ENCODE peak calls at places on chromosomes 3 and 15, in six cellular contexts. H is thyroid gland, T is HCT116, J is uterus, L is Peyer's patch, W is gastrocnemius medialis. G is an unnamed sample.

GRCh38 chr3:62718011-62718410 is 157.2 kb downstream of the CADPS start:
- DNase-seq in H (no peak), T (no peak), J (no peak), L (no peak), W (no peak), G (no peak)

GRCh38 chr3:50390523-50391177 is 31.3 kb upstream of the TMEM115 start:
- DNase-seq in H (peak; percentile 97), T (no peak), J (no peak), L (peak; percentile 81), W (peak; percentile 68), G (no peak)

GRCh38 chr3:182621435-182622240 is 171.7 kb upstream of the ATP11B start:
- DNase-seq in H (no peak), T (no peak), J (no peak), L (no peak), W (no peak), G (no peak)

GRCh38 chr3:161014997-161015749 is 90.0 kb downstream of the B3GALNT1 start:
- DNase-seq in H (no peak), T (no peak), J (no peak), L (no peak), W (no peak), G (no peak)

GRCh38 chr3:96813134-96813819 is 1.1 kb upstream of the EPHA6 start:
- DNase-seq in H (peak; percentile 87), T (no peak), J (peak; percentile 29), L (peak; percentile 51), W (peak; percentile 14), G (no peak)

GRCh38 chr3:50971487-50971924 is 296.8 kb downstream of the DOCK3 start:
- DNase-seq in H (peak; percentile 43), T (peak; percentile 73), J (no peak), L (peak; percentile 52), W (no peak), G (no peak)

GRCh38 chr3:107643038-107643883 is 120.5 kb downstream of the BBX start:
- DNase-seq in H (no peak), T (no peak), J (no peak), L (no peak), W (no peak), G (no peak)

GRCh38 chr3:39519554-39519953 is 52.1 kb downstream of the MOBP start:
- DNase-seq in H (no peak), T (no peak), J (no peak), L (no peak), W (no peak), G (no peak)

GRCh38 chr15:70761931-70762468 is 1.4 kb downstream of the UACA start:
- DNase-seq in H (no peak), T (no peak), J (no peak), L (no peak), W (no peak), G (no peak)

GRCh38 chr15:86355798-86356197 is 276.1 kb downstream of the AGBL1 start:
- DNase-seq in H (no peak), T (no peak), J (no peak), L (no peak), W (no peak), G (no peak)

GRCh38 chr3:58041826-58042324 is 33.7 kb downstream of the FLNB start:
- DNase-seq in H (no peak), T (no peak), J (no peak), L (no peak), W (no peak), G (no peak)

GRCh38 chr3:70930066-70930465 is 617.6 kb upstream of the MDFIC2 start:
- DNase-seq in H (no peak), T (no peak), J (no peak), L (no peak), W (no peak), G (no peak)

GRCh38 chr15:85760531-85761371 is 34.0 kb downstream of the KLHL25 start:
- DNase-seq in H (no peak), T (no peak), J (no peak), L (no peak), W (no peak), G (no peak)

GRCh38 chr15:65377976-65378366 is at the start of gene IGDCC3:
- DNase-seq in H (peak; percentile 47), T (no peak), J (no peak), L (no peak), W (no peak), G (no peak)

GRCh38 chr15:74335396-74335795 is 32.0 kb downstream of the CYP11A1 start:
- DNase-seq in H (no peak), T (no peak), J (no peak), L (no peak), W (no peak), G (no peak)

GRCh38 chr3:106242779-106243178 is 374.0 kb upstream of the CBLB start:
- DNase-seq in H (no peak), T (no peak), J (no peak), L (no peak), W (no peak), G (no peak)

GRCh38 chr3:139718415-139718814 is 40.6 kb upstream of the NMNAT3 start:
- DNase-seq in H (peak; percentile 5), T (peak; percentile 26), J (no peak), L (no peak), W (no peak), G (no peak)

GRCh38 chr3:44234674-44235268 is 6.9 kb upstream of the TOPAZ1 start:
- DNase-seq in H (no peak), T (no peak), J (no peak), L (peak; percentile 54), W (no peak), G (no peak)

GRCh38 chr3:190024912-190025311 is 95.8 kb downstream of the P3H2 start:
- DNase-seq in H (no peak), T (no peak), J (no peak), L (no peak), W (no peak), G (no peak)

GRCh38 chr15:72994778-72995177 is 57.5 kb upstream of the NEO1 start:
- DNase-seq in H (peak; percentile 53), T (no peak), J (no peak), L (peak; percentile 60), W (no peak), G (no peak)

GRCh38 chr3:8541486-8541885 is 39.9 kb downstream of the LMCD1 start:
- DNase-seq in H (no peak), T (no peak), J (no peak), L (no peak), W (no peak), G (no peak)

GRCh38 chr3:78858910-78859309 is 908.9 kb downstream of the ROBO1 start:
- DNase-seq in H (no peak), T (no peak), J (no peak), L (no peak), W (no peak), G (no peak)

GRCh38 chr3:48711727-48712126 is 5.3 kb downstream of the IP6K2 start:
- DNase-seq in H (no peak), T (no peak), J (no peak), L (no peak), W (no peak), G (no peak)

GRCh38 chr15:99613887-99614642 is 48.3 kb downstream of the MEF2A start:
- DNase-seq in H (no peak), T (no peak), J (peak; percentile 39), L (peak; percentile 59), W (no peak), G (no peak)

DNA sequence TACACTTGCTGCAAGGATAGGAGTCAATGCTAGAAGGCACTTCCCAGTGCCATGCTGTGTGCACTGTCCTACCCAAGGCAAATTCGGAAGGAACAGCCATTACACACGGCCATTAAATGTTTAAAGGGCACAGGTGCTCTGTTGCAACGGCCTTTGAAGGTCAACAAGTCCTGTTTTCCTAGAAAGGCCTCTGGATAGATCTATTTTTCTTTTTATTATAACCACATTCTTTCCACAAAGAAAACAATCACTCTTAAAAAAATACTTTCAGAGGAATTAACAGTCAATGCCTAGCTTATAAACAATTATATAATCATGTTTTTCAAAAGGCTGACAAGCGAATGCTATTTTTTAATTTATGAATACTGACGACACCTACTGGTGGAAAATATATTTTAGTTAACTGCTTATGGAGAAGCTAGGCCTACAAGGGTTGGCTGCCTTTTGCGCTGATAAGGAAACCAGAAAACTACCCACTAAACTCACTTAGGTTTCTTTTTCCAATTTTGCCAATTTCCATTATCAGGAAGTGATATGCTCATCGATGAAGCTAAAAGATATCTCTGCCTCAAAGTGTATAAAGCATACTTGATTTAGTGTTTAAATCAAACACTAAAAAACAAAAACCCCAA is 2.4 kb downstream of the ARHGEF3 start:
- DNase-seq in H (no peak), T (peak; percentile 49), J (no peak), L (no peak), W (peak; percentile 46), G (peak; percentile 18)
- TF ChIP-seq CTCF in H (peak; percentile 47), T (peak; percentile 56), J (peak; percentile 78), L (peak; percentile 64), W (peak; percentile 77), G (no peak)

GRCh38 chr3:159126261-159127020 is 324.6 kb downstream of the MFSD1 start:
- DNase-seq in H (no peak), T (no peak), J (no peak), L (no peak), W (no peak), G (no peak)

GRCh38 chr3:159128628-159129027 is 326.8 kb downstream of the MFSD1 start:
- DNase-seq in H (no peak), T (peak; percentile 31), J (no peak), L (no peak), W (no peak), G (no peak)

GRCh38 chr3:159130108-159130507 is 328.3 kb downstream of the MFSD1 start:
- DNase-seq in H (no peak), T (peak; percentile 15), J (no peak), L (no peak), W (no peak), G (no peak)

GRCh38 chr3:159127021-159127392 is 325.2 kb downstream of the MFSD1 start:
- DNase-seq in H (no peak), T (no peak), J (no peak), L (no peak), W (no peak), G (no peak)

GRCh38 chr3:159131376-159131775 is 329.5 kb downstream of the MFSD1 start:
- DNase-seq in H (no peak), T (no peak), J (no peak), L (no peak), W (no peak), G (no peak)
- TF ChIP-seq POLR2A in H (no peak), T (no peak), J (no peak), L (no peak), W (no peak), G (no peak)

GRCh38 chr15:92653366-92653765 is 2.2 kb downstream of the FAM174B start:
- DNase-seq in H (no peak), T (no peak), J (no peak), L (no peak), W (no peak), G (no peak)

GRCh38 chr15:92652576-92652966 is 3.0 kb downstream of the FAM174B start:
- DNase-seq in H (no peak), T (no peak), J (no peak), L (no peak), W (no peak), G (peak; percentile 59)

GRCh38 chr15:92654662-92655061 is 913 bp downstream of the FAM174B start:
- DNase-seq in H (peak; percentile 54), T (no peak), J (no peak), L (no peak), W (no peak), G (no peak)

GRCh38 chr15:92655178-92655995 is at the start of gene FAM174B:
- DNase-seq in H (peak; percentile 74), T (no peak), J (no peak), L (peak; percentile 56), W (peak; percentile 47), G (no peak)

GRCh38 chr15:92653836-92654524 is 1.6 kb downstream of the FAM174B start:
- DNase-seq in H (peak; percentile 93), T (no peak), J (no peak), L (peak; percentile 55), W (no peak), G (no peak)
- TF ChIP-seq CTCF in H (no peak), T (no peak), J (no peak), L (no peak), W (no peak), G (no peak)

GRCh38 chr3:174440741-174441587 is 418.2 kb upstream of the NAALADL2 start:
- DNase-seq in H (peak; percentile 88), T (peak; percentile 76), J (peak; percentile 87), L (peak; percentile 79), W (peak; percentile 85), G (peak; percentile 82)
- TF ChIP-seq POLR2A in H (peak; percentile 47), T (peak; percentile 52), J (peak; percentile 58), L (no peak), W (peak; percentile 50), G (no peak)